ENCODE peak calls at places on chromosome 5, in four cellular contexts. S is A549, U is mucosa of descending colon, X is heart right ventricle. M is an unnamed sample. For H3K9me3, the result is how much of the 10 kb centered on the place peaks cover.

GRCh38 chr5:131430794-131431193 is 166.9 kb downstream of the CDC42SE2 start:
- DNase-seq in S (no peak), U (no peak), X (no peak), M (no peak)

GRCh38 chr5:115686692-115687054 is 60.8 kb upstream of the TMED7 start:
- DNase-seq in S (no peak), U (no peak), X (no peak), M (no peak)

GRCh38 chr5:14292766-14293165 is 149.6 kb downstream of the TRIO start:
- DNase-seq in S (no peak), U (no peak), X (no peak), M (no peak)

GRCh38 chr5:138953370-138954256 is 78.5 kb upstream of the LRRTM2 start:
- DNase-seq in S (no peak), U (peak), X (peak), M (no peak)

GRCh38 chr5:66596791-66597757 is 881 bp downstream of the MAST4 start:
- DNase-seq in S (peak), U (peak), X (peak), M (no peak)

GRCh38 chr5:54049963-54050362 is 260.4 kb downstream of the ARL15 start:
- DNase-seq in S (no peak), U (no peak), X (no peak), M (no peak)

GRCh38 chr5:119411935-119412623 is 40.2 kb upstream of the HSD17B4 start:
- DNase-seq in S (peak), U (no peak), X (peak), M (peak)

GRCh38 chr5:63128018-63128417 is 549.4 kb downstream of the LRRC70 start:
- DNase-seq in S (no peak), U (no peak), X (no peak), M (no peak)

GRCh38 chr5:32090026-32090754 is 83.9 kb downstream of the GOLPH3 start:
- DNase-seq in S (no peak), U (no peak), X (no peak), M (no peak)

GRCh38 chr5:543755-544674 is 19.8 kb upstream of the SLC9A3 start:
- DNase-seq in S (no peak), U (peak), X (peak), M (no peak)

GRCh38 chr5:34717426-34718327 is 61.5 kb downstream of the RAI14 start:
- DNase-seq in S (no peak), U (no peak), X (no peak), M (peak)

GRCh38 chr5:131265318-131265803 is 1.5 kb downstream of the CDC42SE2 start:
- DNase-seq in S (peak), U (no peak), X (no peak), M (no peak)

GRCh38 chr5:105501315-105501714 is 1938.7 kb upstream of the NUDT12 start:
- DNase-seq in S (no peak), U (no peak), X (no peak), M (no peak)

GRCh38 chr5:159456722-159457462 is 126.6 kb upstream of the IL12B start:
- DNase-seq in S (peak), U (no peak), X (no peak), M (no peak)

GRCh38 chr5:170536498-170536897 is 32.7 kb downstream of the KCNIP1 start:
- DNase-seq in S (no peak), U (no peak), X (no peak), M (no peak)

GRCh38 chr5:32274548-32275420 is 38.0 kb downstream of the MTMR12 start:
- DNase-seq in S (no peak), U (no peak), X (no peak), M (no peak)

GRCh38 chr5:7650755-7651154 is 200.2 kb downstream of the CFAP90 start:
- DNase-seq in S (no peak), U (no peak), X (no peak), M (no peak)

GRCh38 chr5:87899109-87900100 is 369.2 kb downstream of the TMEM161B start:
- DNase-seq in S (no peak), U (no peak), X (peak), M (no peak)

GRCh38 chr5:2686725-2687124 is 64.8 kb downstream of the IRX2 start:
- DNase-seq in S (no peak), U (no peak), X (no peak), M (no peak)

GRCh38 chr5:158722940-158723339 is 376.8 kb downstream of the EBF1 start:
- DNase-seq in S (no peak), U (no peak), X (no peak), M (no peak)

GRCh38 chr5:76836585-76836984 is 13.2 kb upstream of the S100Z start:
- DNase-seq in S (no peak), U (no peak), X (no peak), M (no peak)

GRCh38 chr5:125043781-125044391 is 297.4 kb upstream of the ZNF608 start:
- DNase-seq in S (peak), U (no peak), X (peak), M (no peak)

GRCh38 chr5:74149395-74149794 is 491.1 kb downstream of the ENC1 start:
- DNase-seq in S (no peak), U (no peak), X (no peak), M (no peak)

GRCh38 chr5:58930520-58930919 is 347.6 kb downstream of the RAB3C start:
- DNase-seq in S (no peak), U (no peak), X (no peak), M (no peak)

GRCh38 chr5:144040615-144041394 is 129.7 kb downstream of the YIPF5 start:
- DNase-seq in S (no peak), U (no peak), X (no peak), M (no peak)

GRCh38 chr5:68522863-68523262 is 307.3 kb downstream of the PIK3R1 start:
- DNase-seq in S (no peak), U (no peak), X (no peak), M (no peak)

GRCh38 chr5:99060306-99061261 is 131.8 kb upstream of the CHD1 start:
- DNase-seq in S (peak), U (peak), X (peak), M (peak)

GRCh38 chr5:150058480-150059126 is 27.8 kb downstream of the CSF1R start:
- DNase-seq in S (no peak), U (no peak), X (no peak), M (no peak)

GRCh38 chr5:133637206-133637605 is 24.9 kb upstream of the FSTL4 start:
- DNase-seq in S (no peak), U (no peak), X (no peak), M (no peak)

GRCh38 chr5:17326600-17327037 is 109.2 kb downstream of the BASP1 start:
- DNase-seq in S (no peak), U (no peak), X (no peak), M (no peak)

GRCh38 chr5:176849611-176850227 is 39.4 kb downstream of the UNC5A start:
- DNase-seq in S (no peak), U (no peak), X (no peak), M (no peak)

GRCh38 chr5:127761869-127762268 is 58.7 kb downstream of the CCDC192 start:
- DNase-seq in S (no peak), U (no peak), X (no peak), M (no peak)

GRCh38 chr5:140595538-140595937 is 30.9 kb downstream of the SLC35A4 start:
- DNase-seq in S (no peak), U (no peak), X (no peak), M (no peak)

GRCh38 chr5:169289520-169289919 is 11.4 kb downstream of the SLIT3 start:
- DNase-seq in S (no peak), U (no peak), X (no peak), M (no peak)

GRCh38 chr5:132065351-132065937 is 5.0 kb downstream of the IL3 start:
- DNase-seq in S (peak), U (no peak), X (peak), M (peak)

GRCh38 chr5:52859619-52860018 is 71.9 kb downstream of the ITGA1 start:
- DNase-seq in S (no peak), U (no peak), X (no peak), M (no peak)

GRCh38 chr5:15579193-15579990 is 79.4 kb downstream of the FBXL7 start:
- DNase-seq in S (no peak), U (no peak), X (no peak), M (no peak)

GRCh38 chr5:15587941-15588340 is 88.0 kb downstream of the FBXL7 start:
- DNase-seq in S (no peak), U (no peak), X (no peak), M (no peak)

GRCh38 chr5:15585826-15586591 is 86.0 kb downstream of the FBXL7 start:
- DNase-seq in S (no peak), U (no peak), X (no peak), M (no peak)

GRCh38 chr5:15585128-15585527 is 85.1 kb downstream of the FBXL7 start:
- DNase-seq in S (no peak), U (no peak), X (no peak), M (no peak)

GRCh38 chr5:15584528-15584927 is 84.5 kb downstream of the FBXL7 start:
- DNase-seq in S (no peak), U (no peak), X (no peak), M (no peak)
- H3K4me3 ChIP-seq in S (no peak), U (no peak), X (no peak), M (no peak)

GRCh38 chr5:157550668-157551067 is 24.9 kb downstream of the ADAM19 start:
- DNase-seq in S (no peak), U (no peak), X (no peak), M (no peak)

GRCh38 chr5:157547909-157548512 is 27.6 kb downstream of the ADAM19 start:
- DNase-seq in S (no peak), U (no peak), X (no peak), M (no peak)

GRCh38 chr5:157549283-157549629 is 26.3 kb downstream of the ADAM19 start:
- DNase-seq in S (no peak), U (no peak), X (no peak), M (no peak)

GRCh38 chr5:157549954-157550549 is 25.5 kb downstream of the ADAM19 start:
- DNase-seq in S (no peak), U (no peak), X (no peak), M (no peak)

DNA sequence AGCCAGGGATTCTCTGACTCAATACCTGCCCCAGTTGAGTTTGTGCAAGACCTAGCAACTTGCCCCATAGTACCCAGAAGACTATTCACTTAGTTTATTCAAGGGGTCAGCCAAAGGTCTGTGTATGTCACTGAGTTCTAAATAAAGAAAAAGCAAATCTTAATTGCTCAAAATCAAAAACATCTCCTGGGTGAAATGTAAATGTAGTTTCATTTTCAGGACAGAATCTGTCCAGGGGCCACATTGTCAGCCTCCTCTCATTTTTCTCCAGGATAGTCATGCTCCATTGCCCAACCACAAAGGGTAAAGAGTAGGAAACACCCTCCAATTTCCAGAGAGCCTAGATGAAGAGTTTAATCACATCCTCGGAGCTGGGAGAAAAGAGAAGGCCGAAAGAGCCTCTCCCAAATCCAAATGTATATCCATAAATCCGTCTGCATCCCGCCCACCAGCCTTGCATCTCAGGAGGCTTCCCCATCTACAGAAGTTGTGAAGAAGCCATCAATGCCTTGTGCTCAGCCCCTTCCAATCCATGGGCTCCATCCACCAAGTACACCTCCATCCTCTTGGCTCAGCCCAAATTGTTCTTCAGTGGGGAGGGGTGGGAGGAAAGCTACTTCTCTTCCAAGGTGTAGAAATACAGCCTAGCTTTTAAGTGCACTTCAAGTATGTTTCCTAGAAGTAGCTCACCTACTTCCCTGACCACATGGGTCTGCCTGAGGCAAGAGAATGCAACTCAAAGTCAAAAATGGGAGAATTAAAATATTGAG is 26.9 kb downstream of the ADAM19 start:
- DNase-seq in S (no peak), U (no peak), X (no peak), M (no peak)
- H3K9me3 ChIP-seq in S (under half), U (under half), X (under half), M (under half)

DNA sequence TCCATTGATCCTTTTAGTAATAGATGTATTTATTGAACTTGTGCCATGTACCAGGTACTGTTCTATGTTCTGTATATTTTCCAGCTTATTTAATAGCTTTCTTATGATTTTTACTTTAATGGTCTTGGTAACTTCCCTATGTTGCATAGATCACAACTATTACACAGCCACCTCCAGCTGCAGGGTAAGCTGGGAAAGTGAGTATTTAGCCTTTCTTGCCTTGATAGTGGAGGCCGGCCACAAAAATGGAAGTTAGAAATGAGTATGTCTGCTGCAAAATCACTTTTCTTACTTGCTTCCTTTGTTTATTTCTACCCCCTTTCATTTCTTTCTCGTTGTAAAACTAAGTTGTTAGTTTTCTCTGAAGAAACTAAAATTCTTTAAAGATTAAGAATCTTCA is 43.1 kb upstream of the ANKDD1B start:
- DNase-seq in S (no peak), U (no peak), X (no peak), M (no peak)
- H3K4me3 ChIP-seq in S (no peak), U (no peak), X (no peak), M (no peak)

GRCh38 chr5:114434396-114435219 is 72.7 kb downstream of the KCNN2 start:
- DNase-seq in S (no peak), U (no peak), X (no peak), M (no peak)

GRCh38 chr5:114435885-114436299 is 74.0 kb downstream of the KCNN2 start:
- DNase-seq in S (no peak), U (no peak), X (no peak), M (no peak)

GRCh38 chr5:114435220-114435481 is 73.3 kb downstream of the KCNN2 start:
- DNase-seq in S (no peak), U (no peak), X (no peak), M (no peak)

GRCh38 chr5:114438471-114438870 is 76.6 kb downstream of the KCNN2 start:
- DNase-seq in S (no peak), U (no peak), X (no peak), M (no peak)
- H3K9me3 ChIP-seq in S (under half), U (under half), X (under half), M (under half)

DNA sequence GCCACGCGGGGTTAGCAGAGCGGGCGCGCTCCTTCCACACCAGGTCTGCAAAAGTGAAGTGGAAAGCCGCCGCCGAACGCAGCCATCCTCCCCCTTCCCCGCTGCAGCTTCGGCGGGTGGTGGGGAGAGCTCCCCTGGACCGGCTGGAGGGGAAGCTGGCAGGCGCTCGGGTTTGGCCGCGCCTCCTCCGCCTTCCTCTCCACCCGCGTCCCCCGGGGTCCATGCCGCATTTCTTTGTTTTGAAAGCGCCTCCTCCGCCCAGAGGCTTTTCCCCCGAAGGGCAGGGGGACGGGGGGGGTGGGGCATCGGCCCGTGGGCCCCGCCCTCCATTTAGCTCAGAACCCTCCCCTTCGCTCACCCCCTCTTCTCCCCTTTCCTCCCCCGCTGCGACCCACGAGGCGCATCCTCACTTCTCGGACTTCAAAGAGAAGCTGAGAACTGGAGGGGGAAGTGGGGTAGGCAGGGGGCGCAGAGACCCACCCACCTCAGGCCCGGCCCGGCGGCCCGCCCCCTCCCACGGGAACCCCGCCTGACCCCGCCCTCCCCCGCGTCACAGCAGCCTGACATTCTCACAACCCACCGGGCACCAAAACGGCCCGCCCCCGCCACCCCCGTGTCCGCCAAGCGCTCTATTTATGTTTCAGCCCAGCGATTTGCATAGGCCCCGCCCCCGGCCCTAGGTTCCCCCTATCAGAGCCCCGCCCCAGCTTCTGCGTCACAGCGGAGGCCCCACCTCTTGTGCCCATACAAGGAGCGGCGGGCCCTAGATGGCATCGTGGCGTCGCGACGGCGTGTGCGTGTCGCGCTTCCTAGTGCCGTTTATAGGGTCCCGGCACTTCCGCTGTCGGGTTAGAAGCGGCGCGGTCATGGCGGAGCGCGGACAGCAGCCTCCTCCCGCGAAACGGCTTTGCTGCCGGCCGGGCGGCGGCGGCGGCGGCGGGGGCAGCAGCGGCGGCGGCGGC is at the start of gene ZSWIM6:
- DNase-seq in S (peak), U (peak), X (peak), M (peak)
- H3K4me3 ChIP-seq in S (peak), U (peak), X (peak), M (peak)

M was measured in iPS DF 6.9.